ENCODE peak calls at places on chromosomes 1 and 21, in eight cellular contexts. One of them, this sample, is unnamed.

GRCh38 chr1:4071675-4072074 is 171.6 kb upstream of the C1orf174 start:
- DNase-seq in substantia nigra: no peak
- DNase-seq in OCI-LY7: no peak
- DNase-seq in GF-D8: no peak
- DNase-seq in effector CD8-positive, alpha-beta T cell: no peak
- DNase-seq in EL: no peak
- DNase-seq in T-helper 2 cell: no peak
- DNase-seq in heart left ventricle: no peak
- DNase-seq in this sample: no peak

GRCh38 chr1:230274254-230274653 is 151.9 kb downstream of the PGBD5 start:
- DNase-seq in substantia nigra: no peak
- DNase-seq in T-helper 2 cell: no peak
- DNase-seq in effector CD8-positive, alpha-beta T cell: no peak
- DNase-seq in GF-D8: no peak
- DNase-seq in heart left ventricle: no peak
- DNase-seq in OCI-LY7: no peak
- DNase-seq in EL: no peak
- DNase-seq in this sample: no peak

GRCh38 chr1:227234998-227235405 is 83.3 kb downstream of the CDC42BPA start:
- DNase-seq in heart left ventricle: no peak
- DNase-seq in substantia nigra: no peak
- DNase-seq in effector CD8-positive, alpha-beta T cell: no peak
- DNase-seq in OCI-LY7: peak
- DNase-seq in GF-D8: no peak
- DNase-seq in EL: peak
- DNase-seq in T-helper 2 cell: no peak
- DNase-seq in this sample: no peak

GRCh38 chr1:101239095-101240040 is 2.5 kb downstream of the S1PR1 start:
- DNase-seq in GF-D8: no peak
- DNase-seq in effector CD8-positive, alpha-beta T cell: peak
- DNase-seq in OCI-LY7: no peak
- DNase-seq in EL: no peak
- DNase-seq in substantia nigra: no peak
- DNase-seq in T-helper 2 cell: peak
- DNase-seq in heart left ventricle: peak
- DNase-seq in this sample: no peak

GRCh38 chr1:246698466-246699094 is 25.6 kb upstream of the SCCPDH start:
- DNase-seq in EL: no peak
- DNase-seq in effector CD8-positive, alpha-beta T cell: no peak
- DNase-seq in GF-D8: no peak
- DNase-seq in heart left ventricle: no peak
- DNase-seq in OCI-LY7: no peak
- DNase-seq in substantia nigra: no peak
- DNase-seq in T-helper 2 cell: no peak
- DNase-seq in this sample: no peak

GRCh38 chr1:6249732-6250689 is 6.0 kb downstream of the HES3 start:
- DNase-seq in GF-D8: no peak
- DNase-seq in effector CD8-positive, alpha-beta T cell: no peak
- DNase-seq in OCI-LY7: no peak
- DNase-seq in substantia nigra: no peak
- DNase-seq in heart left ventricle: no peak
- DNase-seq in EL: no peak
- DNase-seq in T-helper 2 cell: no peak
- DNase-seq in this sample: no peak

GRCh38 chr1:235984041-235984820 is 80.7 kb downstream of the NID1 start:
- DNase-seq in GF-D8: no peak
- DNase-seq in EL: peak
- DNase-seq in OCI-LY7: no peak
- DNase-seq in T-helper 2 cell: no peak
- DNase-seq in effector CD8-positive, alpha-beta T cell: no peak
- DNase-seq in substantia nigra: no peak
- DNase-seq in heart left ventricle: no peak
- DNase-seq in this sample: no peak

GRCh38 chr21:15468368-15468767 is 261.4 kb upstream of the USP25 start:
- DNase-seq in OCI-LY7: no peak
- DNase-seq in effector CD8-positive, alpha-beta T cell: no peak
- DNase-seq in substantia nigra: no peak
- DNase-seq in heart left ventricle: no peak
- DNase-seq in EL: no peak
- DNase-seq in T-helper 2 cell: no peak
- DNase-seq in GF-D8: no peak
- DNase-seq in this sample: no peak

GRCh38 chr1:223244366-223245103 is 101.5 kb upstream of the TLR5 start:
- DNase-seq in substantia nigra: no peak
- DNase-seq in EL: peak
- DNase-seq in heart left ventricle: no peak
- DNase-seq in effector CD8-positive, alpha-beta T cell: no peak
- DNase-seq in OCI-LY7: no peak
- DNase-seq in GF-D8: no peak
- DNase-seq in T-helper 2 cell: no peak
- DNase-seq in this sample: no peak

GRCh38 chr21:29504751-29505321 is 206.1 kb downstream of the BACH1 start:
- DNase-seq in GF-D8: no peak
- DNase-seq in substantia nigra: no peak
- DNase-seq in T-helper 2 cell: no peak
- DNase-seq in heart left ventricle: no peak
- DNase-seq in effector CD8-positive, alpha-beta T cell: no peak
- DNase-seq in OCI-LY7: no peak
- DNase-seq in EL: peak
- DNase-seq in this sample: no peak

GRCh38 chr1:93694039-93694438 is 12.4 kb upstream of the BCAR3 start:
- DNase-seq in EL: no peak
- DNase-seq in OCI-LY7: no peak
- DNase-seq in heart left ventricle: peak
- DNase-seq in T-helper 2 cell: no peak
- DNase-seq in GF-D8: no peak
- DNase-seq in substantia nigra: no peak
- DNase-seq in effector CD8-positive, alpha-beta T cell: no peak
- DNase-seq in this sample: no peak

GRCh38 chr1:202017385-202018225 is 7.2 kb downstream of the ELF3 start:
- DNase-seq in heart left ventricle: no peak
- DNase-seq in GF-D8: no peak
- DNase-seq in effector CD8-positive, alpha-beta T cell: no peak
- DNase-seq in substantia nigra: no peak
- DNase-seq in T-helper 2 cell: no peak
- DNase-seq in EL: no peak
- DNase-seq in OCI-LY7: no peak
- DNase-seq in this sample: no peak

GRCh38 chr1:234841710-234842231 is 231.8 kb upstream of the IRF2BP2 start:
- DNase-seq in T-helper 2 cell: no peak
- DNase-seq in EL: no peak
- DNase-seq in GF-D8: peak
- DNase-seq in substantia nigra: peak
- DNase-seq in heart left ventricle: peak
- DNase-seq in effector CD8-positive, alpha-beta T cell: no peak
- DNase-seq in OCI-LY7: peak
- DNase-seq in this sample: no peak

GRCh38 chr1:67723620-67724019 is 38.6 kb downstream of the GADD45A start:
- DNase-seq in heart left ventricle: no peak
- DNase-seq in OCI-LY7: no peak
- DNase-seq in effector CD8-positive, alpha-beta T cell: no peak
- DNase-seq in substantia nigra: no peak
- DNase-seq in EL: peak
- DNase-seq in GF-D8: no peak
- DNase-seq in T-helper 2 cell: no peak
- DNase-seq in this sample: no peak

This sample was measured in NCI-H1048.